ENCODE peak calls at places on chromosome 6, in ten cellular contexts. S is heart left ventricle; Y is epithelial cell of esophagus; Q is CD8-positive, alpha-beta T cell; Z is aorta; L is dorsolateral prefrontal cortex; X is DND-41; H is GM06990; R is H1; B is AG09309. V is an unnamed sample.

GRCh38 chr6:131967948-131968347 is 16.8 kb upstream of the CCN2 start:
- DNase-seq in X (no peak), Q (no peak), H (no peak), L (no peak), Y (no peak), R (no peak), Z (no peak), S (no peak), B (no peak), V (no peak)

GRCh38 chr6:18053555-18054445 is 66.4 kb upstream of the KIF13A start:
- DNase-seq in Z (no peak), L (no peak), B (no peak), R (no peak), H (no peak), S (no peak), X (no peak), Q (no peak), Y (peak; percentile 54), V (no peak)

GRCh38 chr6:122122686-122123085 is 276.8 kb upstream of the HSF2 start:
- DNase-seq in X (no peak), L (no peak), Z (no peak), H (no peak), S (no peak), Q (no peak), B (no peak), Y (no peak), R (no peak), V (no peak)

GRCh38 chr6:112626468-112627082 is 279.4 kb downstream of the RFPL4B start:
- DNase-seq in L (no peak), R (no peak), B (peak; percentile 50), Q (no peak), H (peak; percentile 6), X (no peak), S (no peak), Y (peak; percentile 43), Z (no peak), V (no peak)

GRCh38 chr6:166342293-166343156 is at the start of gene SFT2D1:
- DNase-seq in S (peak; percentile 90), Q (peak; percentile 71), L (peak; percentile 88), Y (peak; percentile 74), R (peak; percentile 86), B (peak; percentile 29), Z (peak; percentile 95), X (peak; percentile 81), H (peak; percentile 93), V (peak; percentile 70)

GRCh38 chr6:159093608-159094443 is 49.0 kb upstream of the TAGAP start:
- DNase-seq in H (no peak), S (no peak), Y (no peak), Z (no peak), R (peak; percentile 22), Q (no peak), L (no peak), B (no peak), X (no peak), V (no peak)

GRCh38 chr6:31686483-31686882 is 5.6 kb upstream of the LY6G5C start:
- DNase-seq in R (no peak), B (no peak), H (no peak), L (no peak), Y (no peak), X (no peak), S (no peak), Z (no peak), Q (no peak), V (no peak)

GRCh38 chr6:17397764-17398194 is 4.4 kb downstream of the CAP2 start:
- DNase-seq in R (no peak), H (no peak), Z (no peak), Y (peak; percentile 31), S (no peak), B (no peak), X (no peak), L (no peak), Q (no peak), V (no peak)

GRCh38 chr6:107652526-107653182 is 162.7 kb downstream of the SOBP start:
- DNase-seq in Z (no peak), R (no peak), Q (no peak), S (no peak), B (no peak), L (no peak), H (no peak), X (no peak), Y (peak; percentile 47), V (no peak)

GRCh38 chr6:151765444-151765886 is 42.0 kb upstream of the ESR1 start:
- DNase-seq in L (no peak), Y (peak; percentile 86), S (peak; percentile 41), H (peak; percentile 26), R (no peak), Q (peak; percentile 14), B (peak; percentile 76), Z (peak; percentile 53), X (peak; percentile 40), V (peak; percentile 38)

GRCh38 chr6:127938701-127939100 is 37.8 kb upstream of the THEMIS start:
- DNase-seq in R (no peak), L (no peak), B (no peak), S (no peak), Q (no peak), Z (no peak), Y (peak; percentile 38), X (no peak), H (no peak), V (peak; percentile 31)
- H3K4me3 ChIP-seq in R (no peak overlapping the region), L (no peak overlapping the region), B (no peak overlapping the region), S (no peak overlapping the region), Q (no peak overlapping the region), Z (no peak overlapping the region), Y (no peak overlapping the region), X (no peak overlapping the region), H (no peak overlapping the region), V (no peak overlapping the region)

DNA sequence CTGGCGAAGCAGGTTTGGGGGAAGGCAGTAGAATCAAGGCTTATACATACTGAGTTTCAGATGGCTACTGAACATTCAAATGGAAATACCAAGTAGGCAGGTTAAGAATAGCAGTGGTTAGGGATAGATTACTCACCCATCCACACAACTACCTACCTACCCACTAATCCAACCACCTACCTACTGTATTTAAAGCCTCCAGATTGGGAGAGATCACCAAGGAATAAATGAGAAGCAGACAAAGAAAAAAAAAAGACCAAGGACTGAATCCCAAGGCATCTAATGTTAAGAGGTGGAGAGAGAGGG is 68.3 kb upstream of the SMIM29 start:
- DNase-seq in B (no peak), Y (no peak), L (no peak), H (no peak), Q (no peak), X (no peak), R (no peak), Z (no peak), S (no peak), V (no peak)
- H3K4me3 ChIP-seq in B (no peak overlapping the region), Y (no peak overlapping the region), L (no peak overlapping the region), H (no peak overlapping the region), Q (no peak overlapping the region), X (no peak overlapping the region), R (no peak overlapping the region), Z (no peak overlapping the region), S (no peak overlapping the region), V (no peak overlapping the region)

DNA sequence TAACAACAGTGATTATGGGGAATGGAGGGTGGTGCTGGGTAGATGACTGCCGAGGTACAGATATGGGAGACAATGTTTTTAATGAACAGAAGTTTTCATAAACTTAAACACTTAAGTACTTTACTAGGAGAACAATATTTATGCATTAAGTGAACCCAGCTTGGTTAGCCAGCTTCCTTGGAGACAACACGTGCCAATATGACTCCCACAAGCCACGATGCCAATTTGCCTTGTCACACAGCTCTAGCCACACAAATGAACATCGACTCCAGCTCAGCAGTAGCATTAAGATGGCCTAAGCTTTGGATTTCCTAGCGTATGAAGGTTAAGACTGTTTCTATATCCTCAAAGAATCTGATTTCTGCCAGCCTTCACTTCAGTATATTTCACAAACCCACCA is 96.5 kb downstream of the EPB41L2 start:
- DNase-seq in S (no peak), X (no peak), L (no peak), H (no peak), Q (no peak), Y (no peak), B (no peak), R (no peak), Z (no peak), V (no peak)
- H3K4me3 ChIP-seq in S (no peak overlapping the region), X (no peak overlapping the region), L (peak overlapping the region; percentile 3), H (no peak overlapping the region), Q (no peak overlapping the region), Y (no peak overlapping the region), B (no peak overlapping the region), R (no peak overlapping the region), Z (no peak overlapping the region), V (no peak overlapping the region)

DNA sequence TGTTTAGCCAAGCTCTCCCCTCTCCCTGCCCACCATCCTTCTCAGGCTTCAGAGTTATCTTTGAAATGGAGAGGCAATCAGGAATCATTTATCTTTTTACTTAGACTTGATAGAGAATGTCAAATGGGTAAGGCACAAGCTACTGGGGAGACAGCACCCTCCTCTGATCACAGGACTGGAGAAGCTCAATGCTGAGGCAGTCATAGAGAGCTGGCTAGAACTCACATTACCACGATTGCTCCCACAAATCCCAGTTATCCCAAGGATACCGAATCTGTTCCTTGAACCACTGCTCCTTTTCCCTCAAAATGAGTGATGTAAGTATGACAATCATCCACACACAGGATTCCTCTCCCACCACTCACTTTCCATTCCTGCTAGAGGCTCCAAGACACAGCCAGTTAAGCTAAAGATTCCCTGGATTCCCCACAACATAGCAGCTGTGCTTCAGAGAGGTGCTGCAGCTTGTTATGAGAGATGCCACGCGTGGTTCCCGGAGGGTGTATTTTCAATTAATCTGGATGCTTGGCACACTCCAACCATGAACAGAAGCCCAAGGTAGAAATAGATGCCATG is 96.2 kb upstream of the VGLL2 start:
- DNase-seq in Q (no peak), S (no peak), Z (no peak), Y (peak; percentile 6), X (no peak), L (no peak), R (no peak), B (no peak), H (no peak), V (no peak)
- H3K4me3 ChIP-seq in Q (no peak overlapping the region), S (no peak overlapping the region), Z (no peak overlapping the region), Y (no peak overlapping the region), X (no peak overlapping the region), L (no peak overlapping the region), R (no peak overlapping the region), B (no peak overlapping the region), H (no peak overlapping the region), V (no peak overlapping the region)

GRCh38 chr6:28597924-28598323 is 72.2 kb downstream of the GPX5 start:
- DNase-seq in Q (no peak), X (no peak), B (no peak), L (no peak), H (no peak), Z (no peak), S (no peak), R (no peak), Y (peak; percentile 32), V (no peak)
- H3K4me3 ChIP-seq in Q (no peak overlapping the region), X (no peak overlapping the region), B (no peak overlapping the region), L (peak overlapping the region; percentile 49), H (peak overlapping the region; percentile 33), Z (no peak overlapping the region), S (no peak overlapping the region), R (peak overlapping the region; percentile 58), Y (peak overlapping the region; percentile 52), V (no peak overlapping the region)